ENCODE peak calls at places on chromosomes 12 and 14, in seven cellular contexts. V is T-helper 2 cell; W is NAMALWA; Y is mesendoderm; E is stimulated activated CD4-positive, alpha-beta T cell treated with anti-CD3 and anti-CD28 coated beads, Interleukin-12 subunit alpha, Interleukin-12 subunit beta, amount 100 ng/mL, for 48 hours; U is left ventricle myocardium inferior; P is HS-27A. C is an unnamed sample.

GRCh38 chr12:93261505-93262094 is 116.1 kb upstream of the NUDT4 start:
- DNase-seq in V (no peak), W (no peak), Y (no peak), E (no peak), U (no peak), P (no peak), C (no peak)

GRCh38 chr14:39417014-39417413 is 15.2 kb downstream of the FBXO33 start:
- DNase-seq in V (no peak), W (no peak), Y (peak; percentile 61), E (no peak), U (no peak), P (no peak), C (no peak)

GRCh38 chr12:91732086-91732485 is 413.6 kb downstream of the BTG1 start:
- DNase-seq in V (no peak), W (no peak), Y (no peak), E (no peak), U (no peak), P (no peak), C (peak; percentile 17)

GRCh38 chr14:74502236-74503019 is 8.9 kb downstream of the ISCA2 start:
- DNase-seq in V (no peak), W (peak; percentile 60), Y (peak; percentile 82), E (no peak), U (no peak), P (no peak), C (peak; percentile 39)

GRCh38 chr14:65421201-65421981 is 8.9 kb downstream of the FUT8 start:
- DNase-seq in V (no peak), W (no peak), Y (peak; percentile 52), E (no peak), U (no peak), P (no peak), C (peak; percentile 88)

GRCh38 chr12:121250359-121250758 is 40.4 kb downstream of the P2RX4 start:
- DNase-seq in V (no peak), W (no peak), Y (no peak), E (no peak), U (no peak), P (no peak), C (no peak)

GRCh38 chr12:56763753-56764657 is 881 bp downstream of the HSD17B6 start:
- DNase-seq in V (no peak), W (no peak), Y (no peak), E (no peak), U (no peak), P (peak; percentile 22), C (no peak)

GRCh38 chr12:108424026-108424425 is 84.9 kb upstream of the CMKLR1 start:
- DNase-seq in V (no peak), W (no peak), Y (peak; percentile 14), E (no peak), U (no peak), P (no peak), C (no peak)

GRCh38 chr12:63098851-63099250 is 52.1 kb downstream of the AVPR1A start:
- DNase-seq in V (no peak), W (peak; percentile 11), Y (peak; percentile 47), E (no peak), U (no peak), P (no peak), C (peak; percentile 36)

GRCh38 chr14:65423986-65424385 is 11.5 kb downstream of the FUT8 start:
- DNase-seq in V (no peak), W (no peak), Y (no peak), E (no peak), U (no peak), P (no peak), C (no peak)

GRCh38 chr12:116266631-116267349 is 10.7 kb downstream of the MED13L start:
- DNase-seq in V (no peak), W (no peak), Y (no peak), E (no peak), U (no peak), P (no peak), C (no peak)

GRCh38 chr14:88834883-88835431 is 10.5 kb downstream of the TTC8 start:
- DNase-seq in V (no peak), W (no peak), Y (no peak), E (no peak), U (no peak), P (peak; percentile 40), C (peak; percentile 72)

GRCh38 chr12:82873951-82874350 is 187.2 kb downstream of the TMTC2 start:
- DNase-seq in V (no peak), W (peak; percentile 5), Y (peak; percentile 76), E (no peak), U (no peak), P (no peak), C (no peak)